ENCODE peak calls at places on chromosomes 12 and 14, in five cellular contexts. K, E, P, W and X are unnamed samples.

GRCh38 chr14:35814371-35815005 is 5.4 kb upstream of the RALGAPA1 start:
- DNase-seq in K (no peak), E (no peak), P (peak; percentile 83), W (peak; percentile 73), X (peak; percentile 80)

GRCh38 chr14:71783786-71784185 is 148.4 kb upstream of the RGS6 start:
- DNase-seq in K (no peak), E (no peak), P (no peak), W (no peak), X (no peak)

GRCh38 chr14:32731249-32731648 is 207.4 kb upstream of the NPAS3 start:
- DNase-seq in K (no peak), E (no peak), P (no peak), W (no peak), X (no peak)

GRCh38 chr12:92745874-92746553 is 43.2 kb downstream of the PLEKHG7 start:
- DNase-seq in K (peak; percentile 92), E (peak; percentile 93), P (no peak), W (no peak), X (peak; percentile 85)

GRCh38 chr14:101017209-101017608 is 113.7 kb upstream of the RTL1 start:
- DNase-seq in K (no peak), E (peak; percentile 21), P (no peak), W (no peak), X (no peak)

GRCh38 chr14:56422703-56423213 is 156.8 kb upstream of the TMEM260 start:
- DNase-seq in K (peak; percentile 57), E (no peak), P (no peak), W (no peak), X (peak; percentile 57)

GRCh38 chr12:971991-972390 is 19.0 kb upstream of the ERC1 start:
- DNase-seq in K (no peak), E (no peak), P (no peak), W (no peak), X (no peak)

GRCh38 chr12:55732288-55732687 is 3.5 kb upstream of the CD63 start:
- DNase-seq in K (no peak), E (no peak), P (no peak), W (no peak), X (no peak)

GRCh38 chr14:41482861-41483260 is 123.8 kb upstream of the LRFN5 start:
- DNase-seq in K (no peak), E (no peak), P (no peak), W (no peak), X (no peak)

GRCh38 chr12:104360988-104361707 is 57.6 kb downstream of the EID3 start:
- DNase-seq in K (no peak), E (no peak), P (no peak), W (no peak), X (peak; percentile 60)

GRCh38 chr12:31991815-31992214 is 32.6 kb downstream of the RESF1 start:
- DNase-seq in K (no peak), E (no peak), P (no peak), W (no peak), X (no peak)

GRCh38 chr14:104981699-104982541 is 3.7 kb upstream of the CLBA1 start:
- DNase-seq in K (no peak), E (no peak), P (no peak), W (no peak), X (no peak)

GRCh38 chr12:12191008-12191407 is 75.8 kb downstream of the LRP6 start:
- DNase-seq in K (no peak), E (no peak), P (no peak), W (no peak), X (no peak)

DNA sequence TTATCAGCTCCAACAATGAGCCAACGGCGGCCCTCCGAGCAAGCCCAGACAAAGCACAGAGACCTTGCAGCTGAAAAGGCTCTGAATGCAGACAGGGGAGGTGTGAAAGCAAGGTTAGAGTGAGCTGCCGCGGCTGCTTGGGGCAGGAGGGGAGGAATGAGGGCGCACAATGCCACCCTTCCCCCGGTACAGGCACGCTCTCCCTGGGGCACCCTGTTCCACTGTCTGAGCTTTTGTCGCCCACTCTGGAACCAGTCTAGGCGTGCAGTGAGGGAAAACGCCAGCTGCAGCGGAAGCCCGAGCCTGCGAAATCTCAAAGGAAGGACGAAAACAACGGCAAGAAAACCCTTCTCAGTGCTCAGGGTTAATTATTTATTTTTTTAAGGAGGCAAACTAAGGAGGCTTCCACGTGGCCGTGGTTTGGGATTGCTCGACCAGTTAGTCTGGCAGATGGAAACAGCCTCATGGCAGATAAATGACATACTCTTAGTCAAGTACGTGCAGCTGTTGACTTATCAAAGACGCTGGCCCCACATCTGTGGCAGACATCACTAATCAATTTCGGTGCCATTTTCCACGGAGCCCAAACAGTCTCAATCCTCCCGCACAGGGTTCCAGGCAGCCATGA is 66.2 kb downstream of the RBM19 start:
- DNase-seq in K (no peak), E (no peak), P (no peak), W (no peak), X (no peak)
- H3K27ac ChIP-seq in K (no peak overlapping the region), E (no peak overlapping the region), P (no peak overlapping the region), W (no peak overlapping the region), X (no peak overlapping the region)

GRCh38 chr12:62924084-62924483 is 10.9 kb downstream of the PPM1H start:
- DNase-seq in K (no peak), E (no peak), P (no peak), W (no peak), X (no peak)

GRCh38 chr12:62917939-62918338 is 17.0 kb downstream of the PPM1H start:
- DNase-seq in K (no peak), E (no peak), P (no peak), W (no peak), X (no peak)

GRCh38 chr12:62919827-62920226 is 15.1 kb downstream of the PPM1H start:
- DNase-seq in K (peak; percentile 50), E (no peak), P (no peak), W (no peak), X (no peak)

GRCh38 chr12:62925680-62926079 is 9.3 kb downstream of the PPM1H start:
- DNase-seq in K (no peak), E (no peak), P (no peak), W (no peak), X (no peak)

DNA sequence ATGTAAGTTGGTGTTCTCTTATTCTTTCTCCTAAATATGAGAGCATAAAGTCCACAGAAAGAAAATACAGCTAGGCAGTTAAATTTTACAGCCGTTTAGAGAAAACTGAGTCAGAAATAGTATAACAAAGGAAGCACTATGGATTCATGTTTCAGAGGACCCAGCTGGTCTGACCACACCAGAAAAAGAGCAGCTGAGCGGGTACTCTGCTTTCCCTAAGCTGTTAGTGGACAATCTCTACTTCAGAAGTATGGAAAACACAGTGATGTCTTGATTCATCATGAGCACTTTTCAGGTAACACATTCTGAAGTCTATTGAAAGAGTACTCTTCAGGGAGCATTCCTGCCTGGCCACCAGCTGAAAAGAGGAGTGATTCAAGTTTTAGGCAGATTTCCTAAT is 12.4 kb downstream of the PPM1H start:
- DNase-seq in K (no peak), E (no peak), P (no peak), W (no peak), X (no peak)
- H3K4me1 ChIP-seq in K (no peaks in the 10 kb centered on the region), E (peaks cover 7% of the 10 kb centered on the region), P (no peaks in the 10 kb centered on the region), W (no peaks in the 10 kb centered on the region), X (no peaks in the 10 kb centered on the region)

DNA sequence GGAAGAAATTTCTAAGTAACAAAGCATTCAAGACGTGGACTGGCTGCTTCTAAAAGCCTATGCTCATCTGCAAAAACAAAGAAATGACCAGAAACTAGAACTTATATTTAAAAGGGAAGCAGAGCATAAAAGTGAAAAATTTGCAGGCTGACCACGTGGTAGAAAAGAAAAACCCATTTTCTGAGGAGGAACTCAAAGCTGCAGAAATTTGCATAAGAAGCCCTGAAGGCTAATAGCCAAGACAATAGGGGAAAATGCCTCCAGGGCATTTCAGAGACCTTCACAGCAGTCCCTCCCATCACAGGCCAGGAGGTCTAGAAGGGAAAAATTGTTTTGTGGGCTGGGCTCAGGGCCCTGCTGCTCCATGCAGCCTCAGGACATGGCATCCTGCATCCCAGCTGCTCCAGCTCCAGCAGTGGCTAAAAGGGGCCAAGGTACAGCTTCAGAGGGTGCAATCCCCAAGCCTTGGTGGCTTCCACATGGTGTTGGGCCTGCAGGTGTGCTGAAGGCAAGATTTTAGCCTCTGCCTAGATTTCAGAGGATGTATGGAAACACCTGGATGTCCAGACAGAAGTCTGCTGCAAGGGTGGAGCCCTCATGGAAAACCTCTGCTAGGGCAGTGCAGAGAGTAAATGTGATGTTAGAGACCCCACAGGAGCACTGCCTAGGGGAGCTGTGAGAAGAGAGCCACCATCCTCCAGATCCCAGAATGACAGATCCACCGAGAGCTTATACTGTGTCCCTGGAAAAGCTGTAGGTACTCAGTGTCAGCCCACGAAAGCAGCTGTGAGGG is 55.5 kb downstream of the CHGA start:
- DNase-seq in K (peak; percentile 15), E (no peak), P (no peak), W (no peak), X (no peak)
- H3K4me3 ChIP-seq in K (no peak overlapping the region), E (no peak overlapping the region), P (no peak overlapping the region), W (no peak overlapping the region), X (no peak overlapping the region)

GRCh38 chr12:19849208-19849607 is 409.9 kb downstream of the AEBP2 start:
- DNase-seq in K (no peak), E (no peak), P (no peak), W (no peak), X (no peak)

GRCh38 chr12:19846561-19846960 is 407.3 kb downstream of the AEBP2 start:
- DNase-seq in K (no peak), E (no peak), P (no peak), W (no peak), X (no peak)

GRCh38 chr12:19848426-19848825 is 409.1 kb downstream of the AEBP2 start:
- DNase-seq in K (no peak), E (no peak), P (no peak), W (no peak), X (no peak)

GRCh38 chr12:19850341-19851065 is 411.2 kb downstream of the AEBP2 start:
- DNase-seq in K (no peak), E (no peak), P (no peak), W (no peak), X (no peak)

GRCh38 chr12:19847294-19848059 is 408.2 kb downstream of the AEBP2 start:
- DNase-seq in K (no peak), E (no peak), P (no peak), W (no peak), X (no peak)
- H3K27ac ChIP-seq in K (no peak overlapping the region), E (peak overlapping the region; percentile 79), P (no peak overlapping the region), W (no peak overlapping the region), X (no peak overlapping the region)

DNA sequence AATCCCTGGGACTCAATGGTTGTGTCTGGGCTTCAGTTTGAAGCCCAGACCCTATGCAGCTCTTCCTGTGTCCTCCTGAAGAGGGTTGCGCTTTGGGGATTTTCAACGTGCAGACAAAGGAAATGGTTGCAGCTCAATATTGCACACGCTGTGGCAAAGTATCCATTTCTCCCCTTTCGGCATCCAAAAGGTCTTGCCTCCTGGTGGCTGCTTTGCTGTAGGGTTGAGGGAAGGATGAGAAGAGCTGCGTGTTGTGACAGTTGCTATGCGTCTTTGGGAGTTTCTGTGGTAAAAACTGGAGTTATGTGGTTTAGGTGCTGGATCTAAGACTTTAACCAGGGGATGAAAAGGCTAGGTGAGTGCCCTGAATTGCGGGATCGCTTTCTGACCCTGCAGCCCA is 71.0 kb downstream of the ZNF664 start:
- DNase-seq in K (no peak), E (no peak), P (no peak), W (no peak), X (no peak)
- H3K4me1 ChIP-seq in K (no peaks in the 10 kb centered on the region), E (peaks cover 1% of the 10 kb centered on the region), P (peaks cover 3% of the 10 kb centered on the region), W (no peaks in the 10 kb centered on the region), X (peaks cover 14% of the 10 kb centered on the region)

GRCh38 chr12:20212658-20213387 is 155.5 kb upstream of the PDE3A start:
- DNase-seq in K (peak; percentile 84), E (peak; percentile 93), P (no peak), W (no peak), X (peak; percentile 64)
- H3K4me3 ChIP-seq in K (peak overlapping the region; percentile 20), E (peak overlapping the region; percentile 10), P (no peak overlapping the region), W (no peak overlapping the region), X (no peak overlapping the region)